ENCODE peak calls at places on chromosomes 16 and 17, in eight cellular contexts. Z is foreskin fibroblast, V is fibroblast of the aortic adventitia, T is esophagus squamous epithelium, X is heart right ventricle, L is AG10803, Y is AG04450, R is adrenal gland. P is an unnamed sample.
A peak's percentile ranks its signal among the peaks of the same experiment; 100 is the strongest.

GRCh38 chr16:8963825-8964441 is at the start of gene USP7:
- DNase-seq in Z (peak; percentile 97), V (peak; percentile 82), T (peak; percentile 37), X (peak; percentile 94), L (peak; percentile 89), Y (peak; percentile 56), R (peak; percentile 91), P (peak; percentile 91)

GRCh38 chr17:30398328-30399041 is 19.8 kb downstream of the CPD start:
- DNase-seq in Z (no peak), V (no peak), T (no peak), X (no peak), L (no peak), Y (no peak), R (no peak), P (no peak)

GRCh38 chr16:24845726-24846547 is at the start of gene SLC5A11:
- DNase-seq in Z (no peak), V (no peak), T (no peak), X (no peak), L (no peak), Y (no peak), R (no peak), P (no peak)

GRCh38 chr17:31355935-31356334 is 34.5 kb upstream of the EVI2A start:
- DNase-seq in Z (no peak), V (no peak), T (no peak), X (no peak), L (no peak), Y (no peak), R (no peak), P (no peak)

GRCh38 chr16:2829501-2830354 is at the start of gene ZG16B:
- DNase-seq in Z (no peak), V (peak; percentile 14), T (no peak), X (no peak), L (no peak), Y (no peak), R (no peak), P (peak; percentile 31)

GRCh38 chr16:67526149-67526732 is 2.4 kb upstream of the RIPOR1 start:
- DNase-seq in Z (peak; percentile 1), V (peak; percentile 53), T (no peak), X (no peak), L (no peak), Y (no peak), R (no peak), P (peak; percentile 48)

GRCh38 chr17:28133562-28133970 is 91.1 kb downstream of the NLK start:
- DNase-seq in Z (peak; percentile 64), V (peak; percentile 67), T (no peak), X (no peak), L (peak; percentile 60), Y (no peak), R (no peak), P (peak; percentile 28)

GRCh38 chr17:80789356-80789902 is 202.2 kb upstream of the CHMP6 start:
- DNase-seq in Z (peak; percentile 98), V (peak; percentile 95), T (no peak), X (peak; percentile 61), L (peak; percentile 94), Y (peak; percentile 72), R (peak; percentile 86), P (peak; percentile 97)

GRCh38 chr16:84599528-84600202 is 18.2 kb downstream of the COTL1 start:
- DNase-seq in Z (peak; percentile 90), V (peak; percentile 79), T (no peak), X (peak; percentile 43), L (peak; percentile 82), Y (peak; percentile 45), R (peak; percentile 63), P (peak; percentile 90)

GRCh38 chr17:51052235-51052634 is 68.4 kb downstream of the SPAG9 start:
- DNase-seq in Z (no peak), V (no peak), T (no peak), X (no peak), L (no peak), Y (no peak), R (no peak), P (no peak)

DNA sequence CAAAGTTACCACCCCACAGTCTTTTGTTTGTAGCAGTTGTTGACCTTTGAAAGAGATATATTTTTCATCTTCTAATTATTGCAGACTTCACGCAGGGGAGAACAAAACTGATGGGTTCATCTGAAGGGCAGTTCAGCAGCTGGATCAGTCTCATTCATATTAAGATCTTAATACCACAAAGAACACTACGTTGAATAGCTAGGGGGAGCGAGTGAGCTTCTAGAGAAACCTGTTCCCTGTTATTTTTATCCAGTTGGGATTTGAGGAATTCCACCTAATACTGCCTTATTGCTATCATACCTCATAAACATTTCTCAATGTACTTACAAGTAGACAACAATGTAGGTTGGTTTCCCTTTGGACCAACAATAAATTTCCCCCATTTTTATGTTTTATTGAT is 306.1 kb upstream of the KIF2B start:
- DNase-seq in Z (no peak), V (peak; percentile 6), T (no peak), X (no peak), L (no peak), Y (no peak), R (peak; percentile 0), P (no peak)
- TF ChIP-seq CTCF in Z (no peak), V (peak; percentile 4), T (no peak), X (no peak), L (peak; percentile 20), Y (no peak), R (no peak), P (no peak)

DNA sequence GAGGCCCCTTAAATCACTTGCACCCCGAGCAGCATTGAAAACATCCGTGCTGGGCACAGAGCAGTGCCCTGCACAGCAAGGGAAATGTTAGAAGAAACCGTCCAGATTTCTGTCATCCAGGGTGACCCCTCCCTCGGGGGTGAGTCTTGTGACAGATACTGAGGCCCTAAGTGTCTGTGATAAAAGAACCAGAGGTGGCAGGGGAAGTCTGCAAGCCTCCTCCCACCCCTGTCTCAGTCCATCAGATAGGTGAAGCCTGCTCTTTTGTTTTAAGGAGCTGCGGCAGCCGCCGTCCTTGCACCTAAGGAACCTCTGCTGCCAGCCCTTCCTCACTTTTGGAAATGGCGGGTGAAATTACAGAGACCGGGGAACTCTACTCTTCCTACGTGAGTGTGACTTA is 845 bp upstream of the NAT9 start:
- DNase-seq in Z (no peak), V (no peak), T (no peak), X (no peak), L (no peak), Y (no peak), R (no peak), P (no peak)
- H3K4me3 ChIP-seq in Z (peak overlapping the region; percentile 95), V (peak overlapping the region; percentile 87), T (peak overlapping the region; percentile 89), X (peak overlapping the region; percentile 96), L (peak overlapping the region; percentile 96), Y (peak overlapping the region; percentile 85), R (peak overlapping the region; percentile 68), P (peak overlapping the region; percentile 92)

GRCh38 chr16:78988361-78988992 is 612.1 kb downstream of the MAF start:
- DNase-seq in Z (no peak), V (no peak), T (no peak), X (no peak), L (no peak), Y (no peak), R (no peak), P (no peak)
- TF ChIP-seq CTCF in Z (no peak), V (no peak), T (no peak), X (no peak), L (no peak), Y (no peak), R (no peak), P (no peak)

DNA sequence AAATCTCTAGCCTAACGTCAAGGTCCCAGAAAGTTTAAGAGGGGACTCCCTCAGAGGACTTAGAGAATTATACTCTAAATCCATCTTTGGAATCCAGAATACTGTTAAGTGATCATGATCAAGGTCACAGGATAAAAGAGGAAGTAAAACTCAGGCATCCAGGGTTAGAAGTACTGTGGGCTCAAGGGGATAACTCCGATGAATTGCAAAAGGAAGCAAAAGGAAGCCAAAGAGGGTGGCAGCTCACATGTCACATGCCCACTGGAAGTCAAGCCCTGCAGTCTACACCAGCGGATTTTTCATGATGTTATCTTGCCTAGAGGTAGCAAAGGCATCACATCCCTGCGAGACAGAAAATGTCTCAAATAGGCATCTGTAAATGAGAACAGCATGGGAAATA is 3.8 kb downstream of the ZNF821 start:
- DNase-seq in Z (no peak), V (no peak), T (no peak), X (no peak), L (no peak), Y (no peak), R (no peak), P (no peak)
- H3K4me3 ChIP-seq in Z (no peak overlapping the region), V (no peak overlapping the region), T (no peak overlapping the region), X (no peak overlapping the region), L (no peak overlapping the region), Y (no peak overlapping the region), R (no peak overlapping the region), P (no peak overlapping the region)

GRCh38 chr17:41664587-41665565 is 23.8 kb upstream of the EIF1 start:
- DNase-seq in Z (no peak), V (no peak), T (no peak), X (no peak), L (no peak), Y (no peak), R (no peak), P (no peak)

GRCh38 chr17:41666336-41666680 is 22.4 kb upstream of the EIF1 start:
- DNase-seq in Z (peak; percentile 58), V (peak; percentile 33), T (no peak), X (no peak), L (peak; percentile 45), Y (peak; percentile 24), R (peak; percentile 53), P (peak; percentile 80)

GRCh38 chr17:41665566-41666335 is 22.9 kb upstream of the EIF1 start:
- DNase-seq in Z (peak; percentile 95), V (peak; percentile 75), T (peak; percentile 30), X (peak; percentile 80), L (peak; percentile 72), Y (peak; percentile 46), R (peak; percentile 90), P (peak; percentile 83)

GRCh38 chr17:41666708-41667279 is 21.9 kb upstream of the EIF1 start:
- DNase-seq in Z (peak; percentile 88), V (peak; percentile 69), T (peak; percentile 29), X (peak; percentile 83), L (peak; percentile 52), Y (no peak), R (peak; percentile 87), P (peak; percentile 76)

GRCh38 chr17:41667280-41668008 is 21.2 kb upstream of the EIF1 start:
- DNase-seq in Z (no peak), V (no peak), T (no peak), X (no peak), L (no peak), Y (no peak), R (no peak), P (no peak)
- TF ChIP-seq CTCF in Z (no peak), V (no peak), T (peak; percentile 3), X (no peak), L (no peak), Y (no peak), R (no peak), P (no peak)

DNA sequence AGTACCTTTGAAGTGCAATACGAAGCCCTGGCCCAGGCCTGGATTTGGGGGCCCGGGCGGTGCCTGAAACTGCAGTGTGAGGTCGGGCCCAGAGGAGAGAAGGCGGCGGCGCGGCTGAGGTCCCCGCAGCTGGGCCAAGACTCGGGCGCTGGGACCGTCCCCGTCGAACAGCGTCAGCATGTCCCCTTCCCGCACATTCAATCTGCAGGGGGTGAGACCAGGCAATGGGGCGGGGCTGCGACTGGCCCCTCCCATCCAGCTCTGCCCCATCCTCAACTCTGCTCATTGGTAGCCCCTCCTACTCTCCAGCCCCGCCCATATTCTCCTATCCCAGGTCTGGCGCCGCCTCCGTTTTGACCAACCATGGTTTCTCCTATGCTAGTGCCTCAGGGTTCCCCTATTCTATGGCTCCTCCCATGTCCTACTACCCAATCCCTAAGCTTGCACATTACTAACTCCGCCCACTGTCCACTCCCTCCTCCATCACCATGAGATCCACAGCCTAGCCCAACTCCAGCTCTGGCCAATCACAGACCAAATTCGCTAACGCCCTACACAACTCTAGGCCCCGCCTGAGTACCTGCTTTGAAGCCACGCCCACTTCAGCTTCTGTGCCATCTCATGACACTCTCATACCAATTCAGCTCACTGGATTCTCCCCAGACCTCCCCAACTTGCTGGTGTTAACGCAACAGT is 14.4 kb upstream of the CDIPT start:
- DNase-seq in Z (peak; percentile 54), V (no peak), T (no peak), X (no peak), L (no peak), Y (no peak), R (peak; percentile 59), P (peak; percentile 46)
- H3K4me3 ChIP-seq in Z (no peak overlapping the region), V (no peak overlapping the region), T (no peak overlapping the region), X (no peak overlapping the region), L (no peak overlapping the region), Y (no peak overlapping the region), R (no peak overlapping the region), P (no peak overlapping the region)